ENCODE peak calls at places on chromosomes 3 and 15, in six cellular contexts. K is transverse colon, O is heart right ventricle, X is body of pancreas, Z is GM12865, Y is H9. S is an unnamed sample.

GRCh38 chr3:43180027-43180426 is 74.1 kb upstream of the POMGNT2 start:
- DNase-seq in K (peak), Z (peak), X (no peak), O (peak), Y (no peak), S (no peak)

GRCh38 chr3:132292062-132292461 is 25.1 kb upstream of the ACP3 start:
- DNase-seq in Y (no peak), Z (no peak), X (no peak), O (no peak), K (no peak), S (no peak)

GRCh38 chr3:55692295-55692957 is 205.3 kb upstream of the WNT5A start:
- DNase-seq in X (no peak), Y (no peak), O (no peak), K (no peak), Z (no peak), S (no peak)

GRCh38 chr3:128435561-128435960 is 31.1 kb downstream of the DNAJB8 start:
- DNase-seq in O (no peak), Z (no peak), K (no peak), Y (no peak), X (no peak), S (no peak)

GRCh38 chr3:64520334-64520733 is 167.5 kb downstream of the ADAMTS9 start:
- DNase-seq in O (no peak), K (no peak), X (no peak), Y (no peak), Z (no peak), S (no peak)

GRCh38 chr15:76991048-76991447 is 3.9 kb upstream of the PSTPIP1 start:
- DNase-seq in O (no peak), Y (no peak), Z (no peak), K (no peak), X (peak), S (no peak)

GRCh38 chr3:189099031-189099471 is 72.7 kb upstream of the TPRG1 start:
- DNase-seq in X (peak), Y (no peak), K (peak), O (peak), Z (no peak), S (no peak)

GRCh38 chr15:100765458-100766224 is 114.0 kb upstream of the ALDH1A3 start:
- DNase-seq in X (peak), Y (no peak), O (no peak), Z (no peak), K (no peak), S (no peak)

GRCh38 chr15:90685688-90686434 is 31.3 kb upstream of the BLM start:
- DNase-seq in O (no peak), K (no peak), X (no peak), Z (peak), Y (no peak), S (no peak)

GRCh38 chr15:58267026-58267425 is 128.8 kb downstream of the AQP9 start:
- DNase-seq in O (no peak), Z (no peak), K (no peak), X (no peak), Y (no peak), S (no peak)

GRCh38 chr3:110615454-110615853 is 456.2 kb upstream of the NECTIN3 start:
- DNase-seq in Y (no peak), X (no peak), O (no peak), Z (no peak), K (no peak), S (no peak)

GRCh38 chr3:38649500-38650247 is at the start of gene SCN5A:
- DNase-seq in Z (peak), O (peak), X (peak), K (peak), Y (peak), S (peak)

GRCh38 chr15:44340410-44340809 is 51.9 kb downstream of the GOLM2 start:
- DNase-seq in O (no peak), X (no peak), K (no peak), Y (no peak), Z (no peak), S (no peak)

GRCh38 chr15:62584301-62585235 is 419.5 kb upstream of the C2CD4B start:
- DNase-seq in K (no peak), X (no peak), Y (no peak), Z (no peak), O (no peak), S (no peak)

GRCh38 chr3:111810909-111811308 is 48.2 kb upstream of the PHLDB2 start:
- DNase-seq in O (no peak), X (no peak), K (no peak), Z (no peak), Y (no peak), S (no peak)

GRCh38 chr3:70728311-70728710 is 415.9 kb upstream of the MDFIC2 start:
- DNase-seq in Y (no peak), K (no peak), O (no peak), Z (no peak), X (no peak), S (no peak)

GRCh38 chr3:144187531-144188230 is 216.1 kb downstream of the DIPK2A start:
- DNase-seq in Z (no peak), O (no peak), Y (no peak), X (no peak), K (no peak), S (no peak)

GRCh38 chr3:121649645-121650044 is 11.1 kb downstream of the HCLS1 start:
- DNase-seq in K (no peak), O (no peak), X (no peak), Z (no peak), Y (no peak), S (no peak)

GRCh38 chr15:25713736-25714537 is 149.2 kb downstream of the ATP10A start:
- DNase-seq in O (no peak), X (no peak), Z (no peak), Y (no peak), K (no peak), S (no peak)

GRCh38 chr3:78846688-78847087 is 921.1 kb downstream of the ROBO1 start:
- DNase-seq in K (no peak), Y (no peak), O (no peak), Z (no peak), X (no peak), S (no peak)

GRCh38 chr3:196159952-196160804 is 51.0 kb downstream of the ZDHHC19 start:
- DNase-seq in K (peak), O (no peak), X (peak), Y (peak), Z (peak), S (no peak)

GRCh38 chr3:169091196-169091595 is 572.3 kb downstream of the MECOM start:
- DNase-seq in X (no peak), O (no peak), Z (no peak), K (no peak), Y (no peak), S (no peak)

GRCh38 chr3:31533169-31533870 is 595 bp downstream of the STT3B start:
- DNase-seq in X (peak), K (peak), Z (peak), Y (peak), O (peak), S (peak)
- TF ChIP-seq CTCF in X (no peak), K (no peak), Z (peak), Y (peak), O (peak), S (peak)

DNA sequence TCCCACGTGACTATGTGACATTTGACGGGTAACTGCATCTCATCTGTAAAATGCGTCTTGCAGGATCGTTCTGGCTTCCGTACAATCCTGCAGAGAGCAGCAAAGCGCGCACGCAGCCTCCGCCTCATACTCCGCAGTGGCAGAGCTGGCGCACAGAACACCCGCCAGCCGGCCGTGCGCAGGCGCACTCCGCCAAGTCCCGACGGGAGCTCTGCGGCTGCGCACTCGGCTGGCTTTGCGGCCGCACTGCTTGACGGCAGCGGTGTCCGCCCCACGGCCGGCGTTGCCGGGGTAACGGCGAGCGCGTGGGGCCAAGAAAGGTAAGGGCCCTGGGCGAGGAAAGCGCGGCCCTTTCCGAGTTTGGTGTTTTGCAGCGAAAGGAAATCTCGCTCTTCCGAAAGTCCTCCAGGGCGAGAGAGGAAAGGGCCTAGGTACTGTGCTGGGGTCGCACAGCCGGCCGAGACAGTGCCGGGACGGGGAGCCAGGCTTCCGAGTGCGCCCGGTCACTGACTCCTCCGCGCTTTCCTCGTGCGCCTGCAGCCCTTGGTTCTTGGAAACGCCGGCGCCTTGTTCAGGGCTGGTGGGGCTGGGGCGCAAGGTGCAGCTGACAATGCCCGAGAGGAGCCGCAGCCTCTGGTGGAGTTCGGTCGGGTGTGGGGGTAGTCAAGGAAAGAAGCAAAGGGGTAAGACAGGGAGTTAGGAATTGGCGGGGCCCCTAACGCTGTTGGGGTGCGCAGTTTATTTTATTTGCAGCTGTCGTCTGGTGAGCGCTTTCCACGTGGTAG is at the start of gene TSEN2:
- DNase-seq in K (peak), X (peak), Z (peak), O (peak), Y (peak), S (peak)
- TF ChIP-seq CTCF in K (peak), X (no peak), Z (no peak), O (peak), Y (no peak), S (no peak)

DNA sequence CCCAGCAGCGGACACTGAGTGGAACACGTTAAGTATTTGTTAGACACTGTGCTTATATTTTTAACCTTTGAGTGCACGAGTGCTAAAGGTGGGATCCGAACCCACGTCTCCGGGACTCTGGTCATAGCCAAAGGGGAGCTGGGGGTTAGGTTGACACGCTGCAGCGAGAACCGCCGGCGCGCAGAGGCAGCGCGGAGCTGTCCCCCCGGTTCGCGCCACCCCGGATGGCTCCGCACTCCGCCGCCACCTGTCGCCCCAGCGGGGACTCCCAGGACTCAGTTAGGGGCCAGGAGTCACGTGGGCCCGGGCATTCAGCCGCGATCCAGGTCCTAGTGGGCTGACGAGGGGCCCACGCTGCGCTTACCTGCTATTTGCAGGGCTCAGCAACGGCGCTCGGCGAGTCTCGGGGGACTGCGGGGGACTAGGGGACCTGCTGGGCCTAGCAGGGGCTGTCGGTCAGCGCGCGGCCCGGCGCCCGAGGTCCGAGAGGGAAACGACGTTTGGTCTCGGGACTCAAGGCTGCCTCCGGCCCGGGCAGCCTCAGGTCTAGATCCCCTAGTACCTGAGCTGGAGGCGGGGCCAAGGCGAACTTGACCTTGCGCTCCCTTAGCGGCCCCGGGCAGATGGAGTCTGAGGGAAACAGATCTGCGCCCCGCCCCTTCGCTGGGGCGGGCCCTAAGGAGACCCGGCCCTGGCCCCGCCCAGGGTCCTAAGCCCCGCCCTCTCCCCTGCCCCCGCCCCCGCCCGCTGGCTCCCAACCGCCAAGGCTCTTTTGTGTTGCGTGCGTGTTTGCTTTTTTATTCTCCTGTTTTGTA is at the start of gene NMNAT3:
- DNase-seq in K (peak), Y (peak), X (peak), Z (peak), O (peak), S (peak)
- TF ChIP-seq CTCF in K (peak), Y (no peak), X (no peak), Z (no peak), O (peak), S (no peak)

GRCh38 chr3:14124615-14125192 is at the start of the genes CHCHD4 and TMEM43:
- DNase-seq in Z (peak), K (peak), Y (peak), O (peak), X (peak), S (peak)

GRCh38 chr3:14127106-14127505 is 2.3 kb downstream of the TMEM43 start:
- DNase-seq in Y (peak), K (no peak), O (no peak), Z (no peak), X (no peak), S (no peak)

GRCh38 chr3:14126017-14126902 is 1.4 kb downstream of the TMEM43 start:
- DNase-seq in Z (no peak), O (no peak), Y (no peak), K (no peak), X (no peak), S (no peak)

GRCh38 chr3:14124223-14124614 is 451 bp downstream of the CHCHD4 start:
- DNase-seq in X (peak), Z (peak), O (peak), K (peak), Y (peak), S (peak)

DNA sequence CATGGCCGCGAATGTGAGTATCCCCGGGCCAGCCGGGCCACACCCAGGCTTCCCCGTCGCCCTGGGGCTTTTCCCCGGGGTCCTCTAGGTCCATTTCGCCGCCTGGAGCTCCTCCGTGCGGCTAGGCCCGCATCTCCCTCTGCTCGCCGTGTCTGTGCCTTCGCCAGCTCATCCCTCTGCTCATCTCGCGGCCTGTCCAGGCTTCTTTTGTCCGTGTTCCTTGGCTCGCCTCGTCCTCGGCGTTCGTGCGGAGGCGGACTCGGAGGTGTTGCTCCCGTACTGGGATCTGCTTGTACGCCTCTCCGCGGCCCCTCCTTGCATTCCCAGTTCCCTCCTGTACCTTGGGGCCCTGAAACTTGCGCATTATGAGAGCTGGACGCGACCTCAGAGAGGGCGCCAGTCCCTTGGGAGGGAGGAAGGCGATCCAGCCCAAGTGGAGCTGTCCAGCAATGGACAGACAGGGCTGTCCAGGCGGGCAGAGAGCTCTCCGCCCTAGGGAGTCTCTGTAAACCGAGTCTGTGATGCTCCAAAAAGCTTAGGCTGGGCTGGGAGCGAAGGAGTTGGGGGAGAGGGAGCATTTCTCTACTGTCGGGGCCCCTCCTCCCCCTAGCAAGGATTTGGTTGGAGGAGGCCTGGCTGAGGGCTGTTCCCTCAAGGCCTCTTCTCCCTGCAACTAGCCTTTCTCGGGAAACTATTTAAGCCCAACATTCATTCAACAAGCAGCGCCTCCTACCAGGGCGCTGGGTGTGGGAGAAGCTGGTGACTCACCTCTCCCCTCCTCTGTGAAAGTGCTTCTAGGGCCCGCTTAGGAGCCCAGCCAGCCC is 553 bp downstream of the TMEM43 start:
- DNase-seq in Z (peak), Y (peak), O (peak), X (peak), K (peak), S (peak)
- TF ChIP-seq CTCF in Z (no peak), Y (no peak), O (no peak), X (no peak), K (no peak), S (no peak)

DNA sequence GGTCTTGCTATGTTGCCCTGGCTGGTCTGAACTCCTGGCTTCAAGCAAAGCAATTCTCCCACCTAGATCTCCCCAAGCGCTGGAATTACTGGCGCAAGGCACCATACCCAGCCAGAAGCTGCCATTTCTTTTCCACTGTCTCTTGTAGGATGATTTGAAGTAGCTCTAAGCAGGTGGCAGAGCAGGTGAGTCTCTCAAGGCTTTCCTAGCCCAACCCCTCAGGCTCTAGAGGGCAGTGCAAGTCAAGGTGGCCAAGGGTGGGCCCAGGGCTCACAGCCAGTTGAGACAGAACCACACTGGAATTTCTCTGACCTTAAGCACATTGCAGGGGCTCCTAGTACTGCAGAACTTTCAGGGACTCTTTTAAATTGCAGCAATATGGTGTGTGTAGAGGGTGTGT is 15.6 kb upstream of the DAG1 start:
- DNase-seq in Y (peak), K (no peak), X (peak), O (no peak), Z (peak), S (no peak)
- TF ChIP-seq CTCF in Y (peak), K (no peak), X (peak), O (peak), Z (peak), S (no peak)

DNA sequence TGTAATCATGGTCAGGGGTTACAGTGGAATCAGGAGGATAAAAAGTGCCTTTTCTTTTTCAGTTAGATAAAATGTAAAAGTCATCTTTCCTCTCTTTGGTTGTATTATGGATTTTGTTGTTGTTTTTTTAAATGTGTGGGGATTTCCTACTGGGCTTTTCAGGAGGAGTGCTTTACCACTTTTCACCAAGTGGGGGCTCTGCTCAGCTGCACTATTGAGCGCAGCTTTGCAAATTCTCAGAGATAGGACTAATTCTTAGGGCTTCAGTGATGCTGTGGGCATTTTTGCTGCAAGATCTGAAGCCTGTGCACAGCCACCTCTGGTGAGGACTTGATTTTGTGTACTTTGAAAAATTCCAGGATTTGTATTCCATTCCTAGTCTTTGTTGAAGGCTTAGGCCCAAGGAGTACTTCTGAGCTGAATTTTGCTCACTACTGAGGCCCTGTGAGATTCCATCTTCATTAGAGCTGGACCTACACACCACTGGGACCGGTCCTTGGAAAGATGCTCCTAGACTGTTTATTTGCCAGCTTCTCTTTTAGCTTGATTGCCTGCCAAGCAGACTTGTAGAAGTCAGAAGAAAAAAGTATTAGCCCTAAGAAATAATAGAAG is 7.5 kb downstream of the GNB5 start:
- DNase-seq in X (peak), K (peak), O (no peak), Y (no peak), Z (peak), S (peak)
- TF ChIP-seq CTCF in X (no peak), K (peak), O (peak), Y (peak), Z (peak), S (peak)

GRCh38 chr3:159907828-159908227 is 80.8 kb upstream of the IL12A start:
- DNase-seq in K (no peak), Z (peak), Y (no peak), O (no peak), X (no peak), S (no peak)

GRCh38 chr3:159911664-159912037 is 77.0 kb upstream of the IL12A start:
- DNase-seq in Y (no peak), K (no peak), Z (no peak), O (no peak), X (no peak), S (no peak)

GRCh38 chr3:159913712-159914414 is 74.8 kb upstream of the IL12A start:
- DNase-seq in Y (no peak), X (no peak), Z (no peak), K (no peak), O (no peak), S (no peak)

GRCh38 chr3:159914421-159914820 is 74.2 kb upstream of the IL12A start:
- DNase-seq in O (no peak), K (no peak), X (no peak), Z (no peak), Y (no peak), S (no peak)

DNA sequence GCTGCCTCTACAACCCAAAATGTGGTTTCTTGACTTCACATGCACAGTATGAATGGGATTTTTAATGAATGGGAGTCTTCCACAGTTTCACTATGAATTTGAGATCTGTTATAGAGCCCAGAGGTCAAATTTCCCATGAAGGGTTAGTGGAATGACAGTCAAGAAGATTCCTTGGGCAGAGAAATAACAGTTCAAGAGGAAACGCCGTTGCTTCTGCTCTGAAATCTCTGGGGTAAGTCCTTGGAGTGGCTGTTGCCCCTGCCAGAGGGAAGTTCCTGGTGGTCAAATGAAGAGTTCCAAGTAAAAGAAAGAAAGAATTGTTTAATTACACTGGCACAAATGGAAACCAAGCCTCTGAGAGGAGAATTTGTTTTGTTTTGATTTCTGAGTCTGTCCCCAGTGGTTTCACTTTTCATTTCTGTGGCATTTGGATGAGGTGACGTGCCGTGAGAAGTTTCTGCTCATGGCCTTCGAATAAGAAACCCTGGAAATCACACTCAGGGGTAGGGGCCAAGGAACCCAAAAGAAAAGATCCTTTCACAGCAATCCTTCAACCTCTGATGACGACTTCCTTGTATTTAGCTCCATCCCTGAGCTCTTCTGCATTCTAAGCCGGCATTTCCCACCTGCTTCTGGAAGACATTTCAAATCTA is 77.5 kb upstream of the IL12A start:
- DNase-seq in Y (no peak), O (no peak), Z (peak), X (no peak), K (no peak), S (no peak)
- TF ChIP-seq CTCF in Y (no peak), O (no peak), Z (peak), X (no peak), K (no peak), S (no peak)